ENCODE peak calls at places on chromosomes 1 and 21, in five cellular contexts. G, O, A, L and H are unnamed samples.

GRCh38 chr1:39321979-39322378 is 117.5 kb downstream of the MACF1 start:
- DNase-seq in G (no peak), O (no peak), A (no peak), L (no peak), H (no peak)

GRCh38 chr1:94795321-94795899 is 24.7 kb upstream of the SLC44A3 start:
- DNase-seq in G (no peak), O (no peak), A (no peak), L (no peak), H (no peak)

GRCh38 chr1:44676484-44677200 is 2.1 kb downstream of the ARMH1 start:
- DNase-seq in G (no peak), O (no peak), A (no peak), L (peak), H (no peak)

GRCh38 chr1:156851779-156852413 is 7.0 kb downstream of the INSRR start:
- DNase-seq in G (no peak), O (no peak), A (no peak), L (no peak), H (no peak)

GRCh38 chr1:201481004-201481380 is 12.0 kb upstream of the PHLDA3 start:
- DNase-seq in G (no peak), O (no peak), A (no peak), L (no peak), H (no peak)

GRCh38 chr1:12458571-12458970 is 159.4 kb downstream of the DHRS3 start:
- DNase-seq in G (no peak), O (no peak), A (no peak), L (no peak), H (peak)

GRCh38 chr1:41274827-41275519 is 32.9 kb upstream of the SCMH1 start:
- DNase-seq in G (no peak), O (no peak), A (no peak), L (peak), H (peak)

GRCh38 chr1:106613106-106613505 is 443.4 kb upstream of the PRMT6 start:
- DNase-seq in G (no peak), O (no peak), A (no peak), L (no peak), H (no peak)

GRCh38 chr21:42112857-42113256 is 41.7 kb downstream of the UMODL1 start:
- DNase-seq in G (no peak), O (no peak), A (no peak), L (no peak), H (no peak)

GRCh38 chr1:154407021-154407865 is 2.1 kb downstream of the IL6R start:
- DNase-seq in G (no peak), O (peak), A (no peak), L (no peak), H (no peak)

GRCh38 chr1:219938706-219939105 is 10.3 kb upstream of the SLC30A10 start:
- DNase-seq in G (no peak), O (no peak), A (no peak), L (peak), H (peak)

GRCh38 chr1:50420689-50421365 is 2.4 kb downstream of the DMRTA2 start:
- DNase-seq in G (peak), O (no peak), A (no peak), L (no peak), H (no peak)

GRCh38 chr1:221793439-221794078 is 51.7 kb upstream of the DUSP10 start:
- DNase-seq in G (no peak), O (no peak), A (no peak), L (no peak), H (no peak)

GRCh38 chr1:175410560-175410959 is 218.0 kb upstream of the KIAA0040 start:
- DNase-seq in G (no peak), O (no peak), A (no peak), L (no peak), H (no peak)

GRCh38 chr1:44839561-44839960 is 3.5 kb downstream of the PTCH2 start:
- DNase-seq in G (no peak), O (no peak), A (no peak), L (no peak), H (no peak)